ENCODE peak calls at places on chromosomes 7 and 10, in five cellular contexts. J is GM23338, E is Panc1, F is vagina, Z is stomach. B is an unnamed sample.

GRCh38 chr7:65264258-65264657 is 109.4 kb upstream of the ZNF92 start:
- DNase-seq in J (no peak), E (no peak), F (no peak), Z (no peak), B (no peak)

GRCh38 chr10:98481418-98481945 is 34.7 kb upstream of the HPS1 start:
- DNase-seq in J (no peak), E (no peak), F (no peak), Z (no peak), B (no peak)

GRCh38 chr10:119595715-119596515 is 849 bp downstream of the TIAL1 start:
- DNase-seq in J (peak), E (no peak), F (no peak), Z (peak), B (peak)

GRCh38 chr7:80432166-80432565 is 79.7 kb downstream of the GNAT3 start:
- DNase-seq in J (no peak), E (no peak), F (no peak), Z (no peak), B (no peak)

GRCh38 chr10:8053446-8054242 is 844 bp upstream of the GATA3 start:
- DNase-seq in J (peak), E (peak), F (no peak), Z (peak), B (peak)

GRCh38 chr10:51900180-51900579 is 200.8 kb upstream of the CSTF2T start:
- DNase-seq in J (no peak), E (no peak), F (no peak), Z (no peak), B (no peak)

GRCh38 chr10:11178606-11179221 is 161.0 kb downstream of the CELF2 start:
- DNase-seq in J (no peak), E (no peak), F (peak), Z (peak), B (peak)

GRCh38 chr7:90222811-90223725 is 11.5 kb downstream of the STEAP2 start:
- DNase-seq in J (no peak), E (no peak), F (peak), Z (no peak), B (no peak)

GRCh38 chr10:123678376-123678775 is 12.2 kb downstream of the GPR26 start:
- DNase-seq in J (peak), E (no peak), F (no peak), Z (no peak), B (no peak)

GRCh38 chr10:124064158-124064603 is 29.2 kb downstream of the CHST15 start:
- DNase-seq in J (no peak), E (peak), F (no peak), Z (no peak), B (no peak)

GRCh38 chr7:87038993-87039716 is 20.3 kb downstream of the ELAPOR2 start:
- DNase-seq in J (no peak), E (no peak), F (no peak), Z (no peak), B (no peak)
- H3K4me3 ChIP-seq in J (peak), E (peak), F (no peak), Z (peak), B (no peak)

DNA sequence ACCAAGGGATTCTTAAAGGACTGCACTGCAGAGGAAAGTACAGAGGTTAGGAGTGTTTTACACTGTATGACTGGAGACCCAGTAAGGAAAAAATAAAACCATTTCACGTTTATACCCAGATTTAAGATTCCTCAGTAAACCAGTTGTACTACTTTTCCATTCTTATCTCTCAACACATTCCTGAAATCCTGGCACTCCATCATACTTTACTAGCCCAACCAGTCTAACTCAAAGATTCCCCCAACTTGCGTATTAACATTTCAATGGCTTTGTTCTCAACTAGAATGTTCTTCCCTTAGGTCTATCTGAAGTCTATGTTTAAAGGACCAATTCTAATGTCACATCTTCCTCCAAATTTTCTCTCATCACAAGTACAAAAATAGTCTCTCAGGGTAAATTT is 8.0 kb downstream of the CCDC186 start:
- DNase-seq in J (peak), E (no peak), F (no peak), Z (no peak), B (no peak)
- TF ChIP-seq POLR2AphosphoS5 in J (no peak), E (no peak), F (no peak), Z (no peak), B (no peak)

GRCh38 chr10:24503627-24504320 is 219.9 kb downstream of the ARHGAP21 start:
- DNase-seq in J (peak), E (peak), F (no peak), Z (peak), B (no peak)
- H3K27ac ChIP-seq in J (no peak), E (no peak), F (no peak), Z (no peak), B (no peak)

DNA sequence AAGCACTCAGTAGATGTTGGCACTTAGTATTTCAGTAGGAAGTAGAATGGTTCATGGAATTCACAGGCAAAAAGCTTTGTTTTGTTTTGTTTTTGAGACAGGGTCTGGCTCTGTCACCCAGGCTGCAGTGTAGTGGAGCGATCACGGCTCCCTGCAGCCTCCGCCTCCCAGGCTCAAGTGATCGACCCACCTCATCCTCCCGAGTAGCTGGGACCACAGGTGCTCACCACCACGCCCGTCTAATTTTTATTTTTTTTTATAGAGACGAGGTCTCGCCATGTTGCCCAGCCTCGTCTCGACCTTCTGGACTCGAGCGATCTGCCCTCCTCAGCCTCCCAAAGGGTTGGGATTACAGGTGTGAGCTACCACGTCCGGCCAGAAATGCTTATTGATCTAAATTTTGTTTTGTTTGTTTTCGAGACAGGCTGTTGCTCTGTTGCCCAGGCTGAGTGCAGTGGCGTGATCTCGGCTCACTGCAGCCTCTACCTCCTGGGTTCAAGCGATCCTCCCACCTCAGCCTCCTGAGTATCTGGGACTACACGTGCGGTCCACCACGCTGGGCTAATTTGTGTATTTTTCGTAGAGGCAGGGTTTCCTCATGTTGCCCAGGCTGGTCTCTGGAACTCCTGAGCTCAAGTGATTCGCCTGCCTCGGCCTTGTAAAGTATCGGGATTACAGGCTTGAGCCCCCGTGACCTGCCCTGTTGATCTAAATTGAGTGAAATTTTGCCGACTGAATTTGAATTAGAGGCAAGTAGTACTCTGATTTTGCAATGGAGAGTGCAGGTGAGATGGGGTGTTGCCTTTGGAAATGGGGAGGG is 1.7 kb downstream of the GLRX3 start:
- DNase-seq in J (no peak), E (no peak), F (no peak), Z (no peak), B (no peak)
- H3K4me3 ChIP-seq in J (peak), E (peak), F (peak), Z (peak), B (peak)

GRCh38 chr7:151875862-151876111 is 1.1 kb downstream of the PRKAG2 start:
- DNase-seq in J (peak), E (no peak), F (no peak), Z (no peak), B (no peak)

GRCh38 chr7:151877911-151878835 is 1.3 kb upstream of the PRKAG2 start:
- DNase-seq in J (no peak), E (no peak), F (no peak), Z (no peak), B (no peak)

GRCh38 chr7:151876899-151877777 is at the start of gene PRKAG2:
- DNase-seq in J (peak), E (no peak), F (no peak), Z (peak), B (peak)

GRCh38 chr7:151873402-151873965 is 3.4 kb downstream of the PRKAG2 start:
- DNase-seq in J (no peak), E (no peak), F (no peak), Z (no peak), B (no peak)

DNA sequence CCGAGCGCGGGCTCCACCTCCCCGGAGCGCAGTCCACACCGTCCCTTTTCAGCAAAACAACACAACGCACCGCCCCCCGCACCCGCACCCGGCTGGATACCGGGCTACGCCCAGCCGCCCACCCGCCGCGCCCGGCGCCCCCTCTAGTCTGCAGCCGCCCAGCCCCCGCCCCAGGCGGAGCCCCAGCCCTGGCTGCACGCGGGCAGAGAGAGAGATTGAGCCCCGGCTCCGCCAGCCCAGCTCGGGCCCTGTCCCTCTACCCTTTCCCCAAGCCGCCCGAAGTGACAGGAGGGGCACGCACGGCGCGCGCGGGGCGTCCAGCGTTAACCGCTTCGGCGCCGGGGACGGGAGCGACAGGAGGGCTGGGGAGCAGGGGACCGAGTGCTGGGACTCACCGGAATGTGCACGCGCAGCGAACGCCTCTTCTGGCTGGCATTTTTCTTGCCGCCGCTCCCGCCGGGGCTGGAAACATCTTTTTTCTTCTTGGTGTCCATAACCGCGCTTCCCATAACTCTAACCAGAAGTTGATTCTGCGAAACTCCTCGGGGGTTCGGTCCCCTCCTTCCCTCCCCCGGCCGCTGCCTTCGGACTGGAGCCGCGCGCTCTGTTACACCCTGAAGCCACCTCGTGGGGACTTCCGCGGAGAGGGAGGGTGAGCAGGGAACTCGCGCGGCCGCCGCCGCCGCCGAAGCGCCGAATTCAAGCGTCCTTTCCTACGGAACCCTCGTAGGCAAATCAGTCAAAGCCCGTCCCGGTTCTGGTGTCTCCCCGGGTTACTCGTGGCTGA is 610 bp downstream of the PRKAG2 start:
- DNase-seq in J (peak), E (no peak), F (no peak), Z (peak), B (peak)
- TF ChIP-seq POLR2AphosphoS5 in J (no peak), E (no peak), F (no peak), Z (peak), B (peak)

DNA sequence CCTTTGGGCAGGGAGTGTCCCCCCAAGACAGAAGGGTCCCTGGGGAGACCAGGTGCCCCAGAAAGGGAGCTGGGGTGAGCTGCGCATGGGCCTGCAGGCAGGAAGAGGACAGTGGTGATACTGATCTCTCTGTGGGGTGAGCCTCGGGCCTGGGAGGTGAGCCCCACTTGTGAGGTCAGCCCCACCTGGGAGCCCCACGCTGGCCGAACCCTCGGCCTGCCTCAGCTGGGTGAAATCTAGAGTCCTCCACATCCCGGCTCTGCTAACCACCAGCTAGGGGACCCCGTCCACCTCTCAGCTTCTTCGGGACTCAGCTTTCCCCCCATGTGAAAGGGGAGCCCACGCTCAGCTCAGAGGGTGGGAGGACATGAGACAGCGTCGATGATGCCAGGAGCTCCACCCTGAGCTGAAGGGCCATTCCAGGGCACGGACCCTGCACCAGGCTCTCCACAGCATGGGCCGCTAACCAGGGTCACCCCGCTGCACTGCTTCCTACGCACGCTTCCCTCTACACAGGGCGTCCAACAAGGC is 48.8 kb downstream of the CAMK2B start:
- DNase-seq in J (no peak), E (no peak), F (no peak), Z (no peak), B (no peak)
- H3K27ac ChIP-seq in J (no peak), E (no peak), F (no peak), Z (no peak), B (no peak)

GRCh38 chr7:107998660-107999480 is 4.1 kb downstream of the LAMB1 start:
- DNase-seq in J (no peak), E (no peak), F (no peak), Z (no peak), B (no peak)
- H3K4me3 ChIP-seq in J (no peak), E (peak), F (no peak), Z (no peak), B (no peak)

GRCh38 chr7:6271694-6272371 is 591 bp downstream of the CYTH3 start:
- DNase-seq in J (no peak), E (no peak), F (no peak), Z (peak), B (no peak)

GRCh38 chr7:6269527-6269926 is 2.9 kb downstream of the CYTH3 start:
- DNase-seq in J (no peak), E (no peak), F (no peak), Z (no peak), B (no peak)

GRCh38 chr7:6272481-6273323 is at the start of gene CYTH3:
- DNase-seq in J (peak), E (no peak), F (no peak), Z (peak), B (peak)

GRCh38 chr7:6273380-6273837 is 985 bp upstream of the CYTH3 start:
- DNase-seq in J (no peak), E (no peak), F (no peak), Z (no peak), B (no peak)

GRCh38 chr7:6271091-6271658 is 1.2 kb downstream of the CYTH3 start:
- DNase-seq in J (peak), E (no peak), F (no peak), Z (peak), B (peak)
- TF ChIP-seq POLR2AphosphoS5 in J (no peak), E (no peak), F (no peak), Z (no peak), B (no peak)

GRCh38 chr10:35911954-35912353 is 269.9 kb upstream of the FZD8 start:
- DNase-seq in J (no peak), E (no peak), F (no peak), Z (no peak), B (no peak)
- H3K27ac ChIP-seq in J (no peak), E (no peak), F (no peak), Z (no peak), B (no peak)

GRCh38 chr7:117719377-117719776 is 153.9 kb downstream of the CTTNBP2 start:
- DNase-seq in J (no peak), E (no peak), F (no peak), Z (no peak), B (no peak)

GRCh38 chr7:117717341-117717740 is 155.9 kb downstream of the CTTNBP2 start:
- DNase-seq in J (no peak), E (no peak), F (no peak), Z (no peak), B (no peak)

GRCh38 chr7:117715784-117716445 is 157.3 kb downstream of the CTTNBP2 start:
- DNase-seq in J (peak), E (peak), F (no peak), Z (no peak), B (peak)

GRCh38 chr7:117718116-117718515 is 155.1 kb downstream of the CTTNBP2 start:
- DNase-seq in J (no peak), E (no peak), F (no peak), Z (no peak), B (no peak)

DNA sequence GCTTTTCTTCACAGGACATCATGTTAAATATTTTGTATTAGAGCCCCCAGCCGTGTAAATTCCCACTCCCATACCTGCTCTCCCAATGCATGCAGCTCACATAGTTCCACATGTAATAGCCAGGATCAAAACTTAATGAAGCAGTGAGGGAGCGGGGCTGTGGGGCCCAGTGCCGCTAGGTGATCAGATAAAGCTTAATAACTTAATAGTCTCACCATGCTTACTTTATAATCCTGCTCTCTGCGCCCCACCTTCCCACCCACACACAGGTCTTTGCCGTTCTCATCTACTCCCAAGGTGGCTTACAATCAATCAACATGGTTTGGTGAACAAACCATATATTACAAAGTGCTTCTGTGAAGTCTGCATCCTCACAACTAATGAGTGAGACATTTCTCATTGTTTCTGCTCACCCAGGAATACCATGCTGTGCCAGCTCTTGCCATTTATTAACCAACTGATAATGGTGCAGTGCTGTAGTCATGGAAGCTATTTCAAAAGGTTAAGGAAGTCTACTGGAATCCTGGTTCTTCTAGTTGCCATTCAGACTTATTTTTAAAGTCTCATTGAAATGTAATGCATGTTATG is 156.4 kb downstream of the CTTNBP2 start:
- DNase-seq in J (no peak), E (no peak), F (no peak), Z (peak), B (no peak)
- H3K4me3 ChIP-seq in J (no peak), E (no peak), F (no peak), Z (no peak), B (no peak)